ENCODE peak calls at places on chromosomes 13 and 19, in four cellular contexts. Z is A549, O is K562, E is HepG2. J is an unnamed sample.

GRCh38 chr13:74290324-74290773 is 156.1 kb upstream of the KLF12 start:
- DNase-seq in Z (no peak), O (no peak), E (peak), J (no peak)

GRCh38 chr13:29858231-29858630 is 7.8 kb upstream of the UBL3 start:
- DNase-seq in Z (no peak), O (no peak), E (no peak), J (no peak)

GRCh38 chr13:96904232-96904631 is 90.0 kb downstream of the OXGR1 start:
- DNase-seq in Z (no peak), O (no peak), E (no peak), J (no peak)

GRCh38 chr13:114124921-114125320 is 7.5 kb downstream of the RASA3 start:
- DNase-seq in Z (no peak), O (no peak), E (no peak), J (no peak)

GRCh38 chr13:106595623-106596022 is 27.7 kb upstream of the ARGLU1 start:
- DNase-seq in Z (no peak), O (no peak), E (no peak), J (no peak)

GRCh38 chr19:46297700-46298476 is 1.0 kb downstream of the HIF3A start:
- DNase-seq in Z (no peak), O (peak), E (no peak), J (no peak)

GRCh38 chr13:53121131-53121773 is 92.6 kb downstream of the OLFM4 start:
- DNase-seq in Z (no peak), O (no peak), E (no peak), J (no peak)

GRCh38 chr13:51840917-51841316 is 4.1 kb downstream of the TMEM272 start:
- DNase-seq in Z (no peak), O (no peak), E (no peak), J (no peak)

GRCh38 chr13:49938274-49938673 is 2.1 kb upstream of the SPRYD7 start:
- DNase-seq in Z (no peak), O (no peak), E (peak), J (no peak)

GRCh38 chr19:17817668-17818363 is 3.5 kb downstream of the INSL3 start:
- DNase-seq in Z (no peak), O (no peak), E (no peak), J (no peak)

GRCh38 chr13:110669036-110669435 is 36.9 kb downstream of the CARS2 start:
- DNase-seq in Z (no peak), O (no peak), E (no peak), J (no peak)

GRCh38 chr19:6221220-6221877 is 58.4 kb downstream of the MLLT1 start:
- DNase-seq in Z (no peak), O (no peak), E (no peak), J (no peak)

GRCh38 chr19:51034704-51035103 is at the start of gene KLK12:
- DNase-seq in Z (no peak), O (no peak), E (no peak), J (no peak)

GRCh38 chr13:58999851-59000250 is 1163.9 kb downstream of the DIAPH3 start:
- DNase-seq in Z (no peak), O (no peak), E (no peak), J (no peak)

GRCh38 chr13:35881360-35881759 is 249.8 kb downstream of the DCLK1 start:
- DNase-seq in Z (no peak), O (no peak), E (no peak), J (no peak)

GRCh38 chr19:4069331-4069959 is 2.7 kb upstream of the ZBTB7A start:
- DNase-seq in Z (no peak), O (no peak), E (no peak), J (no peak)

GRCh38 chr19:44686896-44687295 is 12.1 kb upstream of the CEACAM16 start:
- DNase-seq in Z (no peak), O (no peak), E (no peak), J (no peak)

GRCh38 chr13:23086951-23087350 is 93.8 kb upstream of the SGCG start:
- DNase-seq in Z (no peak), O (no peak), E (no peak), J (no peak)

GRCh38 chr13:82747948-82748347 is 1134.3 kb downstream of the SLITRK1 start:
- DNase-seq in Z (no peak), O (no peak), E (no peak), J (no peak)

GRCh38 chr13:52428295-52428694 is 22.1 kb downstream of the VPS36 start:
- DNase-seq in Z (no peak), O (peak), E (peak), J (no peak)

GRCh38 chr13:114279146-114279545 is 2.3 kb upstream of the UPF3A start:
- DNase-seq in Z (no peak), O (no peak), E (no peak), J (no peak)

GRCh38 chr13:78137404-78138142 is 218.9 kb upstream of the EDNRB start:
- DNase-seq in Z (peak), O (peak), E (peak), J (peak)

DNA sequence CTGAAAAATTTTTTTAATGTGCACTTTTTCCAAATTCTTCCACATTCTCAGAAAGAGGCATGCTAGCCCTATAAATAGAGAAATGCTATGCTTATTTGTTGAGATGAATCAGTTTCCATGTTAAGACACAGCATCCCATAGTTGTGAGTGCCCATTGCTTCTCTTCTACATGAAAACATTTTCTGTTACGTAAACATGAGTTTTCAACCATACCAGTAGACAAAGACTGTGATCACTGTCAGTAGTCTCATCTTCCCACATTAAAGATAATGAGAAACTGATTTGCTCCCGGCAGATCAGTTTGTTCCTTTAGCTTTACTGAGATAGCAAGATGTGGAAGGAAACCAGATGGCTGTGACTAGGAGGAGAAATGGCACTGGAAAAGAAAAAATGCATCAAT is 45.8 kb upstream of the UFM1 start:
- DNase-seq in Z (no peak), O (no peak), E (no peak), J (no peak)
- TF ChIP-seq PHF8 in Z (no peak), O (no peak), E (no peak), J (no peak)

DNA sequence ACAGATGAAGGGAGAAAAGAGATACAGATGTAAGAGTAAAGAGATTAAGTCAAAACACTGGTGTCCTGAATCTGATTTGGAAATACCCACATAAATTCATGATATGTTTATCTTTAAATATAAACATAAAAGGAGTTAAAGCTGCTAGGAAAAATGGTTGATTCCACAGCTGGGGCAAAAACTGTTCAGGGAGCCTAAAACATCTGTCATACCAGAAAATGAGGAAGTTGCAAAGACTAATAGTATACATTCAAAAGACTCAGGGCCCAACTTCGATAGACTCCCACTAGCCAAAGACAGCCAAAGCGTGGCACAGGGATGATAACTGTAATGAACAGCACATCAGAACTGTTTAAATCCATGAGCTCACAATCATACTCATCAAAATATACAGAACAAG is 62.0 kb downstream of the ABCC4 start:
- DNase-seq in Z (no peak), O (no peak), E (no peak), J (no peak)
- TF ChIP-seq PHF8 in Z (no peak), O (no peak), E (no peak), J (no peak)

GRCh38 chr13:66424417-66424816 is 805.7 kb downstream of the PCDH9 start:
- DNase-seq in Z (no peak), O (no peak), E (no peak), J (no peak)
- TF ChIP-seq PHF8 in Z (no peak), O (no peak), E (no peak), J (no peak)

DNA sequence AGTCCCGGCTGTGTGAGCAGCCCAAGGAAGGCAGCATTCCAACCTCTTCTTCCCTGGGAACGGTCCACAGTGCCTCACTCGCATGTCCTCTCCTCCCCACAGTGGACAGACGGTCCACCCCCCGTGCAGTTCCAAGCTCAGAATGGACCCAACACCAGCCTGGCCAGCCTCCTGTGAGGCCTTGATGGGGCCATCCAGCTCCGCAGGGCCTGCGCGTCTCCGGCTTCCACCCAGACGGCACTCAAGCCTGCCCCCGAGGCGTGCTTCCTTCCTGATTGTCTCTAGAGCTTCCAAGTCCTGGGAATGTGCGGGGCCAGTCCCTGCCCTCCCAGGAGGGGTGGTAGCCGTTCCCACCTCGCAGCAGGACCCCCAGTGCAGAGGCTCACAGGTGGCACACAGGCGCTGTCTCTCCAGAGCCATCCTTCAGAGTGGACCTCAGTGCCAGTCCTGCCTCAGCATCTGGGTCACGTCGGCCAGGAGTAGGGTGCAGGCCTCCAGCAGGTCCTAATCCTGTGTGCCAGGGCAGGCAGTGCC is 35.0 kb downstream of the MAU2 start:
- DNase-seq in Z (no peak), O (no peak), E (no peak), J (no peak)
- TF ChIP-seq PHF8 in Z (no peak), O (no peak), E (no peak), J (no peak)

DNA sequence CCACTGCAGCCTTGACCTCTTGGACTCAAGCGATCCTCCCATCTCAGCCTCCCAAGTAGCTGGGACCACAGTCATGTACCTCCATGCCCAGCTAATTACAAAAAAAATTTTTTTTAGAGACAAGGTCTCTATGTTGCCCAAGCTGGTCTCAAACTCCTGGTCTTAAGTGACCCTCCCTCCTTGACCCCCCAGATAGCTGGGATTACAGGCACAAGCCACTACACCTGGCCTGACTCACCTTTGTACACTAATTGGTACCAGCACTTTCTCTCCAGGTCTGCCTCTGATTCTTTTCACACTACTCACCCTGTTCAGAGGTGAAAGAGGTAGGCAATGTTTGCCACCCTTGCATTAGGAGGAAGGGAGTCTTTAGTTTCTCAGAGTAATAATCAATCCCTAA is 5.5 kb upstream of the EPS15L1 start:
- DNase-seq in Z (no peak), O (no peak), E (no peak), J (no peak)
- TF ChIP-seq PHF8 in Z (no peak), O (no peak), E (no peak), J (no peak)

GRCh38 chr13:63048648-63049047 is 1633.0 kb upstream of the PCDH20 start:
- DNase-seq in Z (no peak), O (no peak), E (no peak), J (no peak)
- TF ChIP-seq PHF8 in Z (no peak), O (no peak), E (no peak), J (no peak)

GRCh38 chr13:69935043-69935442 is 172.6 kb upstream of the ATXN8OS start:
- DNase-seq in Z (no peak), O (no peak), E (peak), J (no peak)
- TF ChIP-seq PHF8 in Z (no peak), O (no peak), E (no peak), J (no peak)

DNA sequence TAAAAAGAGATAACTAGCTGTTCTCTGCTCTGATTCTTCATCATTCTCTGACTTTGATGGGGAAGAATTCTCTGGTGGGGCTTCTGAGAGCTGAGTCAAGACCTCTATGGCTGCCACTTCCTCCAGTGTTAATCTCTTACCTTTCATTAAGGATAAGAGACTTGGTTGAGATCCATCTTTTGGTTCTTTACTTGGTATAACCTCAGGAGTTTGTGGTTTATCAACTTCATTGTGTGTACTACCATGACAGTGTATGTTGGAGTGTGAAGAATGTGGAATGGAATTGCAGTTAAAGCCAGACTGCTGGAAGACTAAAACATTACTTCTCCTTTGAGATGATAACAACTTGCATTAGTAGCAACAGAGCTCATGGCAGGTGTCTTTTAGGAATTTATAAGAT is 222.0 kb downstream of the SLITRK5 start:
- DNase-seq in Z (no peak), O (no peak), E (no peak), J (no peak)
- TF ChIP-seq PHF8 in Z (no peak), O (no peak), E (no peak), J (no peak)

GRCh38 chr13:112725346-112726017 is 35.6 kb downstream of the ATP11A start:
- DNase-seq in Z (no peak), O (no peak), E (no peak), J (no peak)
- TF ChIP-seq PHF8 in Z (no peak), O (no peak), E (no peak), J (no peak)

J was measured in H1.